ENCODE peak calls at places on chromosomes 7 and 10, in six cellular contexts. One of them, this sample, is unnamed.

GRCh38 chr10:3217301-3217700 is 44.7 kb upstream of the PITRM1 start:
- DNase-seq in Peyer's patch: no peak
- DNase-seq in right atrium auricular region: no peak
- DNase-seq in GM12878: no peak
- DNase-seq in upper lobe of right lung: no peak
- DNase-seq in adrenal gland: no peak
- DNase-seq in this sample: no peak

GRCh38 chr7:49579408-49579807 is 194.0 kb upstream of the VWC2 start:
- DNase-seq in GM12878: no peak
- DNase-seq in right atrium auricular region: no peak
- DNase-seq in adrenal gland: no peak
- DNase-seq in Peyer's patch: no peak
- DNase-seq in upper lobe of right lung: no peak
- DNase-seq in this sample: no peak

GRCh38 chr10:121478590-121478989 is 119.7 kb downstream of the FGFR2 start:
- DNase-seq in GM12878: no peak
- DNase-seq in upper lobe of right lung: no peak
- DNase-seq in Peyer's patch: no peak
- DNase-seq in adrenal gland: no peak
- DNase-seq in right atrium auricular region: no peak
- DNase-seq in this sample: no peak

GRCh38 chr10:48506147-48506917 is 98.5 kb downstream of the ARHGAP22 start:
- DNase-seq in adrenal gland: no peak
- DNase-seq in GM12878: no peak
- DNase-seq in Peyer's patch: no peak
- DNase-seq in right atrium auricular region: peak
- DNase-seq in upper lobe of right lung: no peak
- DNase-seq in this sample: no peak

GRCh38 chr10:119206603-119207366 is 586 bp upstream of the GRK5 start:
- DNase-seq in adrenal gland: peak
- DNase-seq in right atrium auricular region: peak
- DNase-seq in upper lobe of right lung: peak
- DNase-seq in Peyer's patch: peak
- DNase-seq in GM12878: no peak
- DNase-seq in this sample: no peak

GRCh38 chr7:128025380-128025779 is 5.9 kb downstream of the LRRC4 start:
- DNase-seq in adrenal gland: no peak
- DNase-seq in Peyer's patch: no peak
- DNase-seq in GM12878: no peak
- DNase-seq in upper lobe of right lung: no peak
- DNase-seq in right atrium auricular region: no peak
- DNase-seq in this sample: no peak

GRCh38 chr10:48684792-48685651 is at the start of gene WDFY4:
- DNase-seq in right atrium auricular region: peak
- DNase-seq in adrenal gland: peak
- DNase-seq in upper lobe of right lung: peak
- DNase-seq in GM12878: no peak
- DNase-seq in Peyer's patch: peak
- DNase-seq in this sample: no peak

GRCh38 chr7:50142421-50143113 is 49.5 kb upstream of the ZPBP start:
- DNase-seq in adrenal gland: no peak
- DNase-seq in right atrium auricular region: no peak
- DNase-seq in GM12878: peak
- DNase-seq in Peyer's patch: no peak
- DNase-seq in upper lobe of right lung: no peak
- DNase-seq in this sample: no peak

GRCh38 chr7:112204072-112204775 is 2.0 kb downstream of the DOCK4 start:
- DNase-seq in upper lobe of right lung: no peak
- DNase-seq in right atrium auricular region: no peak
- DNase-seq in GM12878: no peak
- DNase-seq in adrenal gland: no peak
- DNase-seq in Peyer's patch: no peak
- DNase-seq in this sample: no peak

GRCh38 chr7:154425326-154425725 is 373.1 kb downstream of the DPP6 start:
- DNase-seq in upper lobe of right lung: no peak
- DNase-seq in GM12878: no peak
- DNase-seq in right atrium auricular region: no peak
- DNase-seq in Peyer's patch: no peak
- DNase-seq in adrenal gland: no peak
- DNase-seq in this sample: no peak

GRCh38 chr7:37234928-37235327 is 213.7 kb downstream of the ELMO1 start:
- DNase-seq in adrenal gland: no peak
- DNase-seq in Peyer's patch: no peak
- DNase-seq in GM12878: no peak
- DNase-seq in upper lobe of right lung: no peak
- DNase-seq in right atrium auricular region: no peak
- DNase-seq in this sample: no peak

GRCh38 chr7:20595971-20596370 is 19.5 kb upstream of the ABCB5 start:
- DNase-seq in Peyer's patch: no peak
- DNase-seq in right atrium auricular region: no peak
- DNase-seq in upper lobe of right lung: no peak
- DNase-seq in GM12878: no peak
- DNase-seq in adrenal gland: no peak
- DNase-seq in this sample: no peak

GRCh38 chr7:12584940-12585339 is 14.4 kb downstream of the SCIN start:
- DNase-seq in right atrium auricular region: no peak
- DNase-seq in Peyer's patch: peak
- DNase-seq in upper lobe of right lung: no peak
- DNase-seq in adrenal gland: peak
- DNase-seq in GM12878: peak
- DNase-seq in this sample: no peak

DNA sequence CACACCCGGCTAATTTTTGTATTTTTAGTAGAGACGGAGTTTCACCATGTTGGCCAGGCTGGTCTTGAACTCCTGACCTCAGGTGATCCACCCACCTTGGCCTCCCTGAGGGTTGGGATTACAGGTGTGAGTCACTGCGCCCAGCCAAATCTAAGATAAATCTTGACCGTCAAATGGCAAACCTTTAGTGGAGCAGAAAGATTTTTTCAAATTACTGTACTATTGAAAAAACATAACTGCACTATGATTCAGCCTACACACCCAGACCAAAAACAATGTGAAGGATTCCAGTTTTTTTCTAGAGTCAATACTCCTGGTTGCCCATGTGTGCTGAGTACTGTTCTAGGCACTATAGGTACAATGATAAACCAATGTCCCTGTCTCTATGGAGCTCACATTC is 33.9 kb upstream of the SVIL start:
- DNase-seq in upper lobe of right lung: no peak
- DNase-seq in right atrium auricular region: no peak
- DNase-seq in GM12878: no peak
- DNase-seq in adrenal gland: no peak
- DNase-seq in Peyer's patch: no peak
- DNase-seq in this sample: peak
- H3K27ac ChIP-seq in upper lobe of right lung: no peak
- H3K27ac ChIP-seq in right atrium auricular region: no peak
- H3K27ac ChIP-seq in GM12878: no peak
- H3K27ac ChIP-seq in adrenal gland: no peak
- H3K27ac ChIP-seq in Peyer's patch: no peak
- H3K27ac ChIP-seq in this sample: peak

GRCh38 chr10:113775681-113776294 is 24.3 kb downstream of the PLEKHS1 start:
- DNase-seq in adrenal gland: no peak
- DNase-seq in upper lobe of right lung: no peak
- DNase-seq in Peyer's patch: no peak
- DNase-seq in right atrium auricular region: no peak
- DNase-seq in GM12878: no peak
- DNase-seq in this sample: no peak
- TF ChIP-seq CTCF in adrenal gland: no peak
- TF ChIP-seq CTCF in upper lobe of right lung: no peak
- TF ChIP-seq CTCF in Peyer's patch: no peak
- TF ChIP-seq CTCF in right atrium auricular region: no peak
- TF ChIP-seq CTCF in GM12878: no peak
- TF ChIP-seq CTCF in this sample: no peak

GRCh38 chr10:91317541-91317940 is 92.6 kb upstream of the HECTD2 start:
- DNase-seq in right atrium auricular region: no peak
- DNase-seq in adrenal gland: no peak
- DNase-seq in GM12878: no peak
- DNase-seq in Peyer's patch: no peak
- DNase-seq in upper lobe of right lung: no peak
- DNase-seq in this sample: no peak
- H3K27ac ChIP-seq in right atrium auricular region: no peak
- H3K27ac ChIP-seq in adrenal gland: no peak
- H3K27ac ChIP-seq in GM12878: no peak
- H3K27ac ChIP-seq in Peyer's patch: no peak
- H3K27ac ChIP-seq in upper lobe of right lung: no peak
- H3K27ac ChIP-seq in this sample: no peak

DNA sequence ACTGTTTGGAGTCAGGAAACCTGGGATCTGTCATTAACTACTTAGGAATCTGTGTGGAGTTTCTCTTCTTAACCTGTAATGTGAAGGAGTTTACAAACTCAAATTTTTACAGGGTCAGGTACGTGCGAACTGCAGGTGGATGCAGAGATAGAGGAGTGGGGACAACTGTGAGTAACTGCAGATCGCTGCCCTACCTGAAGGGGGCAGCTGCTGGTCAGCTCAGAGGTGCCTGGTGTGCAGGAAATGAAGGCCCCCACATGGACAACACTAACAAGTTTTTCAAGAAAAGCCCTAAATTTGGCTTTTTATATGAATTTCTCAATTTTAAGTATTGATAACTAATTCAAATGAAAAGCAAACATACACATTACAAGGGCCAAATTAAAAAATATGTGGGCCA is 380.0 kb downstream of the REEP3 start:
- DNase-seq in Peyer's patch: no peak
- DNase-seq in GM12878: no peak
- DNase-seq in upper lobe of right lung: no peak
- DNase-seq in right atrium auricular region: no peak
- DNase-seq in adrenal gland: no peak
- DNase-seq in this sample: no peak
- TF ChIP-seq CTCF in Peyer's patch: no peak
- TF ChIP-seq CTCF in GM12878: peak
- TF ChIP-seq CTCF in upper lobe of right lung: peak
- TF ChIP-seq CTCF in right atrium auricular region: no peak
- TF ChIP-seq CTCF in adrenal gland: no peak
- TF ChIP-seq CTCF in this sample: peak